ENCODE peak calls at places on chromosomes 3 and 15, in nine cellular contexts. One of them, this sample, is unnamed.

GRCh38 chr15:40893019-40893723 is 1.1 kb upstream of the VPS18 start:
- DNase-seq in HCT116: no peak
- DNase-seq in fibroblast of lung: no peak
- DNase-seq in Caco-2: no peak
- DNase-seq in tibial artery: no peak
- DNase-seq in fibroblast of pulmonary artery: no peak
- DNase-seq in epithelial cell of esophagus: peak
- DNase-seq in mesothelial cell of epicardium: no peak
- DNase-seq in AG10803: no peak
- DNase-seq in this sample: no peak

GRCh38 chr3:154228561-154229216 is 95.6 kb downstream of the DHX36 start:
- DNase-seq in HCT116: no peak
- DNase-seq in fibroblast of lung: no peak
- DNase-seq in Caco-2: no peak
- DNase-seq in tibial artery: no peak
- DNase-seq in fibroblast of pulmonary artery: no peak
- DNase-seq in epithelial cell of esophagus: no peak
- DNase-seq in mesothelial cell of epicardium: no peak
- DNase-seq in AG10803: no peak
- DNase-seq in this sample: no peak

GRCh38 chr3:66355394-66355793 is 134.6 kb downstream of the SLC25A26 start:
- DNase-seq in HCT116: no peak
- DNase-seq in fibroblast of lung: no peak
- DNase-seq in Caco-2: no peak
- DNase-seq in tibial artery: no peak
- DNase-seq in fibroblast of pulmonary artery: no peak
- DNase-seq in epithelial cell of esophagus: no peak
- DNase-seq in mesothelial cell of epicardium: no peak
- DNase-seq in AG10803: no peak
- DNase-seq in this sample: no peak

GRCh38 chr15:43241100-43241499 is 20.3 kb upstream of the EPB42 start:
- DNase-seq in HCT116: no peak
- DNase-seq in fibroblast of lung: peak
- DNase-seq in Caco-2: no peak
- DNase-seq in tibial artery: peak
- DNase-seq in fibroblast of pulmonary artery: peak
- DNase-seq in epithelial cell of esophagus: no peak
- DNase-seq in mesothelial cell of epicardium: no peak
- DNase-seq in AG10803: peak
- DNase-seq in this sample: no peak

GRCh38 chr3:156674911-156675743 is 737 bp downstream of the TIPARP start:
- DNase-seq in HCT116: no peak
- DNase-seq in fibroblast of lung: peak
- DNase-seq in Caco-2: peak
- DNase-seq in tibial artery: peak
- DNase-seq in fibroblast of pulmonary artery: peak
- DNase-seq in epithelial cell of esophagus: peak
- DNase-seq in mesothelial cell of epicardium: peak
- DNase-seq in AG10803: no peak
- DNase-seq in this sample: peak

GRCh38 chr3:155647988-155648591 is 96.8 kb downstream of the PLCH1 start:
- DNase-seq in HCT116: no peak
- DNase-seq in fibroblast of lung: no peak
- DNase-seq in Caco-2: no peak
- DNase-seq in tibial artery: no peak
- DNase-seq in fibroblast of pulmonary artery: no peak
- DNase-seq in epithelial cell of esophagus: no peak
- DNase-seq in mesothelial cell of epicardium: no peak
- DNase-seq in AG10803: peak
- DNase-seq in this sample: no peak

GRCh38 chr15:36106640-36107335 is 472.6 kb upstream of the CDIN1 start:
- DNase-seq in HCT116: no peak
- DNase-seq in fibroblast of lung: no peak
- DNase-seq in Caco-2: no peak
- DNase-seq in tibial artery: no peak
- DNase-seq in fibroblast of pulmonary artery: peak
- DNase-seq in epithelial cell of esophagus: no peak
- DNase-seq in mesothelial cell of epicardium: no peak
- DNase-seq in AG10803: peak
- DNase-seq in this sample: no peak

GRCh38 chr15:101307897-101308603 is 13.0 kb upstream of the SNRPA1 start:
- DNase-seq in HCT116: no peak
- DNase-seq in fibroblast of lung: no peak
- DNase-seq in Caco-2: no peak
- DNase-seq in tibial artery: no peak
- DNase-seq in fibroblast of pulmonary artery: no peak
- DNase-seq in epithelial cell of esophagus: no peak
- DNase-seq in mesothelial cell of epicardium: no peak
- DNase-seq in AG10803: no peak
- DNase-seq in this sample: no peak

GRCh38 chr3:56700136-56700535 is 17.1 kb upstream of the TASOR start:
- DNase-seq in HCT116: no peak
- DNase-seq in fibroblast of lung: no peak
- DNase-seq in Caco-2: no peak
- DNase-seq in tibial artery: no peak
- DNase-seq in fibroblast of pulmonary artery: no peak
- DNase-seq in epithelial cell of esophagus: peak
- DNase-seq in mesothelial cell of epicardium: no peak
- DNase-seq in AG10803: no peak
- DNase-seq in this sample: no peak

DNA sequence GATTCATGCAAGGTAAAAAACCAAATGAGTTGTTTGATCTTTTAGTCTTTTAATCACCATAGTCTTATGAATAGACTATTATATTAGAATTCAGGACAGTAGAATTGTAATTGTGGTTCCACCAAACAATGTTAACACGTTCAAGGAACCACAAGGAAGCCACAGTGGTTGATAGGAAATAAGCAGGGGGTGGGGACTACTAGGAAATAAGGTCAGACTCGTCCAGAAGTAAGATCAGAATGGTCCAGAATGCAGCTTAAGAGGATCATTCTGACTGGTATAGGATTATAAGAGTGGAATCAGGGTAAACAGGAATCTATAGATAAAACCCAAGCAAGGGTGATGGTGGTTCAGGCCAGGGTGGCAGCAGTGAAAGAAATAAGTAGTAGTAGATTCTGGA is 7.5 kb downstream of the MYNN start:
- DNase-seq in HCT116: no peak
- DNase-seq in fibroblast of lung: no peak
- DNase-seq in Caco-2: no peak
- DNase-seq in tibial artery: no peak
- DNase-seq in fibroblast of pulmonary artery: no peak
- DNase-seq in epithelial cell of esophagus: no peak
- DNase-seq in mesothelial cell of epicardium: no peak
- DNase-seq in AG10803: no peak
- DNase-seq in this sample: no peak
- TF ChIP-seq CTCF in HCT116: no peak
- TF ChIP-seq CTCF in fibroblast of lung: no peak
- TF ChIP-seq CTCF in Caco-2: no peak
- TF ChIP-seq CTCF in tibial artery: no peak
- TF ChIP-seq CTCF in fibroblast of pulmonary artery: no peak
- TF ChIP-seq CTCF in epithelial cell of esophagus: no peak
- TF ChIP-seq CTCF in mesothelial cell of epicardium: no peak
- TF ChIP-seq CTCF in AG10803: no peak
- TF ChIP-seq CTCF in this sample: no peak

GRCh38 chr3:152539191-152539764 is 270.5 kb downstream of the MBNL1 start:
- DNase-seq in HCT116: no peak
- DNase-seq in fibroblast of lung: no peak
- DNase-seq in Caco-2: no peak
- DNase-seq in tibial artery: no peak
- DNase-seq in fibroblast of pulmonary artery: no peak
- DNase-seq in epithelial cell of esophagus: peak
- DNase-seq in mesothelial cell of epicardium: no peak
- DNase-seq in AG10803: no peak
- DNase-seq in this sample: no peak
- TF ChIP-seq CTCF in HCT116: peak
- TF ChIP-seq CTCF in fibroblast of lung: peak
- TF ChIP-seq CTCF in Caco-2: peak
- TF ChIP-seq CTCF in tibial artery: no peak
- TF ChIP-seq CTCF in fibroblast of pulmonary artery: peak
- TF ChIP-seq CTCF in epithelial cell of esophagus: peak
- TF ChIP-seq CTCF in mesothelial cell of epicardium: no peak
- TF ChIP-seq CTCF in AG10803: no peak
- TF ChIP-seq CTCF in this sample: no peak

GRCh38 chr3:1348547-1348946 is 255.7 kb downstream of the CNTN6 start:
- DNase-seq in HCT116: no peak
- DNase-seq in fibroblast of lung: peak
- DNase-seq in Caco-2: no peak
- DNase-seq in tibial artery: no peak
- DNase-seq in fibroblast of pulmonary artery: no peak
- DNase-seq in epithelial cell of esophagus: no peak
- DNase-seq in mesothelial cell of epicardium: no peak
- DNase-seq in AG10803: no peak
- DNase-seq in this sample: no peak
- TF ChIP-seq CTCF in HCT116: no peak
- TF ChIP-seq CTCF in fibroblast of lung: no peak
- TF ChIP-seq CTCF in Caco-2: no peak
- TF ChIP-seq CTCF in tibial artery: no peak
- TF ChIP-seq CTCF in fibroblast of pulmonary artery: no peak
- TF ChIP-seq CTCF in epithelial cell of esophagus: no peak
- TF ChIP-seq CTCF in mesothelial cell of epicardium: no peak
- TF ChIP-seq CTCF in AG10803: no peak
- TF ChIP-seq CTCF in this sample: peak

DNA sequence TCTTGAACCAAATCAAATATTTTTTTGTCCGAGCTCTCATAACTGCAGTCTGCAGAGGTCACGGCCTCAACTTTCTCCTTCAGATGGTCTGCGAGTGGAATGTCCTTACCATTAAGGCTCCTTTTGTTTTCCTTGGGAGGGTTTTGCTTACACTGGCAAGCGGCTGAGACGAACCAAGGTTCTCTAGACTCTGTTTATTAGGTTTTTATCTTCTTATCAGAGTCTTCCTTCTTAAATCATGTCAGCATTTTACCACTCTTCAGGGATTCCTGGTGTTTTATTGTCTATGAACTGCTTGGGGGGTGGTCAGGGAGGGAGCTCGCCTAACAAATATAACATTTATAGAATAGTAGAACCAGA is 773.7 kb upstream of the NR2F2 start:
- DNase-seq in HCT116: peak
- DNase-seq in fibroblast of lung: no peak
- DNase-seq in Caco-2: no peak
- DNase-seq in tibial artery: no peak
- DNase-seq in fibroblast of pulmonary artery: peak
- DNase-seq in epithelial cell of esophagus: no peak
- DNase-seq in mesothelial cell of epicardium: no peak
- DNase-seq in AG10803: no peak
- DNase-seq in this sample: no peak
- TF ChIP-seq CTCF in HCT116: no peak
- TF ChIP-seq CTCF in fibroblast of lung: no peak
- TF ChIP-seq CTCF in Caco-2: no peak
- TF ChIP-seq CTCF in tibial artery: no peak
- TF ChIP-seq CTCF in fibroblast of pulmonary artery: no peak
- TF ChIP-seq CTCF in epithelial cell of esophagus: no peak
- TF ChIP-seq CTCF in mesothelial cell of epicardium: no peak
- TF ChIP-seq CTCF in AG10803: no peak
- TF ChIP-seq CTCF in this sample: no peak

GRCh38 chr15:81174759-81175327 is 21.8 kb upstream of the IL16 start:
- DNase-seq in HCT116: no peak
- DNase-seq in fibroblast of lung: no peak
- DNase-seq in Caco-2: no peak
- DNase-seq in tibial artery: no peak
- DNase-seq in fibroblast of pulmonary artery: no peak
- DNase-seq in epithelial cell of esophagus: no peak
- DNase-seq in mesothelial cell of epicardium: no peak
- DNase-seq in AG10803: no peak
- DNase-seq in this sample: no peak
- TF ChIP-seq CTCF in HCT116: no peak
- TF ChIP-seq CTCF in fibroblast of lung: no peak
- TF ChIP-seq CTCF in Caco-2: no peak
- TF ChIP-seq CTCF in tibial artery: no peak
- TF ChIP-seq CTCF in fibroblast of pulmonary artery: no peak
- TF ChIP-seq CTCF in epithelial cell of esophagus: no peak
- TF ChIP-seq CTCF in mesothelial cell of epicardium: no peak
- TF ChIP-seq CTCF in AG10803: peak
- TF ChIP-seq CTCF in this sample: peak

GRCh38 chr3:133457025-133457424 is 57.2 kb downstream of the BFSP2 start:
- DNase-seq in HCT116: no peak
- DNase-seq in fibroblast of lung: no peak
- DNase-seq in Caco-2: no peak
- DNase-seq in tibial artery: no peak
- DNase-seq in fibroblast of pulmonary artery: no peak
- DNase-seq in epithelial cell of esophagus: no peak
- DNase-seq in mesothelial cell of epicardium: no peak
- DNase-seq in AG10803: no peak
- DNase-seq in this sample: no peak

GRCh38 chr3:133455960-133456359 is 56.1 kb downstream of the BFSP2 start:
- DNase-seq in HCT116: no peak
- DNase-seq in fibroblast of lung: no peak
- DNase-seq in Caco-2: peak
- DNase-seq in tibial artery: no peak
- DNase-seq in fibroblast of pulmonary artery: no peak
- DNase-seq in epithelial cell of esophagus: peak
- DNase-seq in mesothelial cell of epicardium: no peak
- DNase-seq in AG10803: no peak
- DNase-seq in this sample: no peak

GRCh38 chr3:133455281-133455680 is 55.4 kb downstream of the BFSP2 start:
- DNase-seq in HCT116: no peak
- DNase-seq in fibroblast of lung: no peak
- DNase-seq in Caco-2: no peak
- DNase-seq in tibial artery: no peak
- DNase-seq in fibroblast of pulmonary artery: no peak
- DNase-seq in epithelial cell of esophagus: no peak
- DNase-seq in mesothelial cell of epicardium: no peak
- DNase-seq in AG10803: no peak
- DNase-seq in this sample: no peak

GRCh38 chr3:133459400-133459799 is 59.5 kb downstream of the BFSP2 start:
- DNase-seq in HCT116: no peak
- DNase-seq in fibroblast of lung: peak
- DNase-seq in Caco-2: no peak
- DNase-seq in tibial artery: no peak
- DNase-seq in fibroblast of pulmonary artery: no peak
- DNase-seq in epithelial cell of esophagus: no peak
- DNase-seq in mesothelial cell of epicardium: no peak
- DNase-seq in AG10803: no peak
- DNase-seq in this sample: no peak

GRCh38 chr3:133457465-133458067 is 57.7 kb downstream of the BFSP2 start:
- DNase-seq in HCT116: peak
- DNase-seq in fibroblast of lung: peak
- DNase-seq in Caco-2: no peak
- DNase-seq in tibial artery: no peak
- DNase-seq in fibroblast of pulmonary artery: peak
- DNase-seq in epithelial cell of esophagus: no peak
- DNase-seq in mesothelial cell of epicardium: no peak
- DNase-seq in AG10803: no peak
- DNase-seq in this sample: no peak
- TF ChIP-seq CTCF in HCT116: peak
- TF ChIP-seq CTCF in fibroblast of lung: peak
- TF ChIP-seq CTCF in Caco-2: no peak
- TF ChIP-seq CTCF in tibial artery: no peak
- TF ChIP-seq CTCF in fibroblast of pulmonary artery: peak
- TF ChIP-seq CTCF in epithelial cell of esophagus: peak
- TF ChIP-seq CTCF in mesothelial cell of epicardium: no peak
- TF ChIP-seq CTCF in AG10803: peak
- TF ChIP-seq CTCF in this sample: peak

DNA sequence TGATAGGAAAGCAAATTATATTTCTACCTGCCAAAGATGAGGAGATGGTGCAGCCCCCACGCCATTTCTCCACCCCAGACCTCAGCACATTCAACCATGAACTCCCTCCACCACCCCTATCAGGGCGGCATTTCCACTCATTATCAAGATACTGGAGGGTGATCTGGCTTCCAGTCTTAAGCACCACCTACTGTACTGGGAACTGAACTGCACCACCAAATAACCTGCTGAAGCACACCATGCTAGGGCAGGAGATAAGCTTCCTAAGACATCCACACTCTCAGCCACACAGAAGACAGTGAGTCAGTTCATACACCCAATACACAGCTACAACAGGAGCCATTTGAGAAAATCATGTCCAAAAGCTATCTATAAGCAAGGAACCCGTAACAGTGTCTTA is 98.8 kb downstream of the FGF7 start:
- DNase-seq in HCT116: peak
- DNase-seq in fibroblast of lung: no peak
- DNase-seq in Caco-2: no peak
- DNase-seq in tibial artery: no peak
- DNase-seq in fibroblast of pulmonary artery: peak
- DNase-seq in epithelial cell of esophagus: peak
- DNase-seq in mesothelial cell of epicardium: no peak
- DNase-seq in AG10803: no peak
- DNase-seq in this sample: no peak
- TF ChIP-seq CTCF in HCT116: no peak
- TF ChIP-seq CTCF in fibroblast of lung: peak
- TF ChIP-seq CTCF in Caco-2: no peak
- TF ChIP-seq CTCF in tibial artery: no peak
- TF ChIP-seq CTCF in fibroblast of pulmonary artery: peak
- TF ChIP-seq CTCF in epithelial cell of esophagus: peak
- TF ChIP-seq CTCF in mesothelial cell of epicardium: no peak
- TF ChIP-seq CTCF in AG10803: peak
- TF ChIP-seq CTCF in this sample: peak

This sample was measured in chondrocyte.